ENCODE peak calls at places on chromosomes 6 and 20, in four cellular contexts. U, Q, D and B are unnamed samples.

GRCh38 chr6:142570221-142570671 is 268.4 kb downstream of the ADGRG6 start:
- DNase-seq in U (peak), Q (no peak), D (peak), B (no peak)

GRCh38 chr6:64104051-64104450 is 468.4 kb downstream of the PHF3 start:
- DNase-seq in U (peak), Q (no peak), D (no peak), B (no peak)

GRCh38 chr6:52881996-52882841 is 27.3 kb downstream of the GSTA3 start:
- DNase-seq in U (peak), Q (peak), D (peak), B (peak)

GRCh38 chr6:22499815-22500214 is 69.6 kb upstream of the HDGFL1 start:
- DNase-seq in U (no peak), Q (no peak), D (no peak), B (no peak)

GRCh38 chr6:88989215-88989614 is 25.8 kb upstream of the RNGTT start:
- DNase-seq in U (peak), Q (no peak), D (no peak), B (no peak)

GRCh38 chr20:15045246-15045645 is 707.8 kb upstream of the FLRT3 start:
- DNase-seq in U (peak), Q (peak), D (no peak), B (no peak)

GRCh38 chr20:56985286-56985685 is 281.2 kb downstream of the BMP7 start:
- DNase-seq in U (peak), Q (no peak), D (no peak), B (no peak)

GRCh38 chr6:113246186-113246585 is 611.0 kb upstream of the MARCKS start:
- DNase-seq in U (peak), Q (no peak), D (no peak), B (no peak)

GRCh38 chr6:157443066-157443800 is 62.2 kb downstream of the ZDHHC14 start:
- DNase-seq in U (peak), Q (peak), D (peak), B (peak)

GRCh38 chr6:219019-219570 is 73.2 kb upstream of the DUSP22 start:
- DNase-seq in U (no peak), Q (no peak), D (no peak), B (no peak)

GRCh38 chr20:3804781-3805180 is 8.7 kb downstream of the CDC25B start:
- DNase-seq in U (no peak), Q (no peak), D (no peak), B (no peak)

GRCh38 chr6:82783587-82784253 is 281.9 kb downstream of the UBE3D start:
- DNase-seq in U (no peak), Q (no peak), D (peak), B (no peak)

GRCh38 chr20:4546786-4547185 is 174.9 kb upstream of the PRND start:
- DNase-seq in U (peak), Q (peak), D (peak), B (no peak)

GRCh38 chr6:106820412-106820852 is 154.1 kb downstream of the CD24 start:
- DNase-seq in U (peak), Q (peak), D (peak), B (no peak)

GRCh38 chr20:44038681-44039123 is 124.0 kb downstream of the TOX2 start:
- DNase-seq in U (no peak), Q (no peak), D (no peak), B (no peak)

GRCh38 chr6:39102024-39102820 is 12.8 kb downstream of the SAYSD1 start:
- DNase-seq in U (peak), Q (no peak), D (no peak), B (peak)

GRCh38 chr6:43899830-43900229 is 129.8 kb downstream of the VEGFA start:
- DNase-seq in U (no peak), Q (no peak), D (no peak), B (no peak)

GRCh38 chr6:157058574-157058973 is 264.7 kb downstream of the TMEM242 start:
- DNase-seq in U (no peak), Q (no peak), D (no peak), B (no peak)